ENCODE peak calls at places on chromosomes 13 and 19, in ten cellular contexts. W, L, C, X, O, T, G, E, I and F are unnamed samples.

GRCh38 chr19:58476498-58477015 is 405 bp downstream of the ZNF446 start:
- DNase-seq in W (no peak), T (no peak), C (no peak), X (no peak), E (peak), L (no peak), G (no peak), I (no peak), O (no peak), F (no peak)

GRCh38 chr19:1691589-1692290 is 39.3 kb upstream of the TCF3 start:
- DNase-seq in L (no peak), I (no peak), T (no peak), W (no peak), O (no peak), X (no peak), C (no peak), E (no peak), G (no peak), F (no peak)

GRCh38 chr19:41599175-41599966 is 23.4 kb downstream of the CEACAM21 start:
- DNase-seq in W (no peak), G (no peak), O (no peak), X (no peak), L (no peak), I (no peak), T (no peak), E (no peak), C (no peak), F (no peak)

GRCh38 chr19:17089238-17089637 is 13.7 kb downstream of the MYO9B start:
- DNase-seq in T (no peak), C (no peak), X (no peak), O (peak), G (no peak), L (no peak), I (no peak), W (no peak), E (peak), F (no peak)

GRCh38 chr19:7932276-7932929 is 6.5 kb upstream of the CTXN1 start:
- DNase-seq in O (no peak), X (no peak), T (no peak), C (no peak), E (no peak), I (no peak), W (no peak), G (no peak), L (no peak), F (peak)

GRCh38 chr13:101258071-101258470 is 158.2 kb downstream of the NALCN start:
- DNase-seq in W (no peak), G (no peak), X (peak), T (peak), E (peak), O (no peak), L (peak), C (peak), I (peak), F (no peak)

GRCh38 chr13:74168263-74168675 is 34.1 kb upstream of the KLF12 start:
- DNase-seq in O (no peak), T (no peak), E (no peak), C (no peak), W (no peak), L (no peak), I (no peak), G (no peak), X (no peak), F (no peak)

GRCh38 chr13:97142452-97142851 is 79.7 kb upstream of the MBNL2 start:
- DNase-seq in I (peak), T (no peak), G (peak), O (no peak), C (no peak), W (no peak), X (no peak), E (no peak), L (no peak), F (peak)

GRCh38 chr13:51955281-51955771 is 55.9 kb downstream of the ATP7B start:
- DNase-seq in O (no peak), G (no peak), W (no peak), X (no peak), T (no peak), I (no peak), E (peak), L (no peak), C (no peak), F (peak)

GRCh38 chr13:113586661-113587479 is 2.3 kb downstream of the TFDP1 start:
- DNase-seq in C (no peak), X (no peak), E (no peak), W (no peak), T (peak), L (no peak), G (peak), O (no peak), I (no peak), F (no peak)

GRCh38 chr19:52336976-52337375 is 933 bp downstream of the ZNF610 start:
- DNase-seq in X (peak), T (no peak), I (no peak), C (no peak), E (peak), G (no peak), O (no peak), W (no peak), L (no peak), F (no peak)

GRCh38 chr19:53870485-53870844 is 2.8 kb downstream of the MYADM start:
- DNase-seq in L (peak), W (no peak), E (peak), I (no peak), O (no peak), X (peak), G (no peak), T (no peak), C (no peak), F (peak)

GRCh38 chr19:30070198-30070969 is 128.3 kb downstream of the URI1 start:
- DNase-seq in I (no peak), X (no peak), W (no peak), G (no peak), C (no peak), E (no peak), T (no peak), L (no peak), O (no peak), F (peak)

GRCh38 chr13:99542788-99543406 is 41.6 kb downstream of the TM9SF2 start:
- DNase-seq in E (no peak), G (no peak), X (no peak), I (no peak), O (no peak), T (peak), C (no peak), L (no peak), W (no peak), F (no peak)

GRCh38 chr13:22212576-22212975 is 541.7 kb downstream of the FGF9 start:
- DNase-seq in I (no peak), G (no peak), C (no peak), L (no peak), O (no peak), T (no peak), E (no peak), X (no peak), W (no peak), F (no peak)

GRCh38 chr19:12837225-12837624 is 1.1 kb upstream of the MAST1 start:
- DNase-seq in L (no peak), T (peak), E (no peak), C (no peak), W (no peak), I (no peak), O (no peak), X (no peak), G (no peak), F (no peak)

GRCh38 chr19:40200352-40201099 is 9.3 kb downstream of the MAP3K10 start:
- DNase-seq in T (no peak), I (no peak), C (no peak), W (no peak), X (no peak), L (no peak), O (no peak), G (no peak), E (peak), F (no peak)

GRCh38 chr19:38308006-38308766 is 4.1 kb downstream of the C19orf33 start:
- DNase-seq in G (no peak), E (no peak), I (no peak), T (no peak), L (no peak), O (no peak), C (no peak), W (no peak), X (peak), F (no peak)

GRCh38 chr13:89609318-89609717 is 1738.2 kb upstream of the MIR17HG start:
- DNase-seq in C (no peak), L (no peak), I (no peak), E (no peak), G (no peak), O (no peak), T (no peak), X (no peak), W (no peak), F (no peak)

GRCh38 chr19:6038634-6039405 is 60.9 kb upstream of the RANBP3 start:
- DNase-seq in L (no peak), W (no peak), G (no peak), T (peak), O (no peak), C (no peak), E (no peak), X (no peak), I (no peak), F (no peak)

GRCh38 chr13:58587183-58587582 is 955.6 kb downstream of the PCDH17 start:
- DNase-seq in I (no peak), X (peak), G (no peak), T (no peak), E (no peak), L (peak), W (no peak), O (no peak), C (no peak), F (no peak)

GRCh38 chr13:35978607-35979316 is 152.4 kb downstream of the DCLK1 start:
- DNase-seq in O (no peak), X (peak), L (peak), W (no peak), C (no peak), T (peak), I (peak), E (peak), G (peak), F (no peak)

GRCh38 chr13:31022491-31022890 is 90.0 kb downstream of the TEX26 start:
- DNase-seq in L (no peak), E (no peak), T (no peak), I (no peak), C (no peak), G (no peak), W (no peak), O (no peak), X (no peak), F (no peak)

GRCh38 chr13:37148501-37148900 is 43.0 kb upstream of the CSNK1A1L start:
- DNase-seq in O (no peak), E (peak), L (no peak), G (no peak), I (no peak), W (no peak), X (no peak), C (no peak), T (no peak), F (no peak)

GRCh38 chr13:113169277-113170272 is 11.1 kb downstream of the PROZ start:
- DNase-seq in E (no peak), O (no peak), W (no peak), I (no peak), T (no peak), X (no peak), G (no peak), L (no peak), C (no peak), F (no peak)

GRCh38 chr13:51683537-51684050 is 99.3 kb downstream of the WDFY2 start:
- DNase-seq in W (no peak), T (no peak), X (no peak), G (no peak), O (no peak), C (no peak), L (no peak), E (no peak), I (no peak), F (no peak)

GRCh38 chr19:2986951-2987491 is 9.7 kb downstream of the TLE6 start:
- DNase-seq in L (no peak), I (no peak), E (no peak), X (no peak), T (no peak), O (no peak), W (no peak), C (no peak), G (no peak), F (no peak)

GRCh38 chr13:85431720-85432119 is 367.5 kb downstream of the SLITRK6 start:
- DNase-seq in I (no peak), X (no peak), W (no peak), G (peak), O (no peak), L (no peak), E (no peak), T (no peak), C (no peak), F (no peak)

GRCh38 chr13:41407380-41407779 is 50.0 kb upstream of the RGCC start:
- DNase-seq in I (no peak), C (no peak), E (peak), O (no peak), G (no peak), L (no peak), X (no peak), W (no peak), T (no peak), F (no peak)

GRCh38 chr13:108755084-108755483 is 125.7 kb downstream of the MYO16 start:
- DNase-seq in I (no peak), W (no peak), E (no peak), L (no peak), O (no peak), C (no peak), X (no peak), G (no peak), T (no peak), F (no peak)

GRCh38 chr13:31846984-31847752 is 107.8 kb downstream of the RXFP2 start:
- DNase-seq in C (no peak), O (no peak), T (no peak), W (no peak), L (no peak), G (no peak), E (no peak), X (no peak), I (no peak), F (no peak)

GRCh38 chr13:38954844-38955243 is 35.8 kb downstream of the STOML3 start:
- DNase-seq in L (no peak), T (no peak), E (no peak), I (no peak), C (no peak), G (no peak), O (no peak), W (no peak), X (no peak), F (no peak)

GRCh38 chr13:94121686-94122085 is 357.8 kb downstream of the DCT start:
- DNase-seq in G (no peak), W (no peak), I (no peak), T (no peak), X (no peak), O (peak), E (peak), C (peak), L (no peak), F (no peak)

GRCh38 chr19:43777163-43777700 is 3.5 kb downstream of the KCNN4 start:
- DNase-seq in W (no peak), G (no peak), L (peak), I (peak), O (no peak), C (no peak), X (peak), T (peak), E (peak), F (no peak)